ENCODE peak calls at places on chromosomes 4 and X, in four cellular contexts. E is T-helper 2 cell, A is brain microvascular endothelial cell, H is NCI-H460. M is an unnamed sample.

GRCh38 chr4:140861359-140862181 is 105.4 kb upstream of the TBC1D9 start:
- DNase-seq in H (peak; percentile 52), E (no peak), A (peak; percentile 89), M (peak; percentile 9)

GRCh38 chr4:20386906-20387305 is 135.2 kb downstream of the SLIT2 start:
- DNase-seq in A (no peak), E (no peak), H (no peak), M (no peak)

GRCh38 chr4:113556382-113557134 is 205.0 kb downstream of the CAMK2D start:
- DNase-seq in E (no peak), H (no peak), A (no peak), M (no peak)

GRCh38 chrX:22526339-22526738 is 253.6 kb downstream of the CBLL2 start:
- DNase-seq in E (no peak), H (peak; percentile 75), A (peak; percentile 62), M (no peak)

GRCh38 chrX:75784689-75785491 is at the start of gene MAGEE2:
- DNase-seq in H (no peak), E (no peak), A (no peak), M (no peak)

GRCh38 chrX:22748093-22748999 is 251.4 kb upstream of the DDX53 start:
- DNase-seq in E (no peak), A (peak; percentile 25), H (peak; percentile 42), M (no peak)

GRCh38 chr4:186058253-186058979 is 10.5 kb upstream of the TLR3 start:
- DNase-seq in A (no peak), E (no peak), H (no peak), M (no peak)

GRCh38 chrX:55342533-55343501 is 78.1 kb upstream of the PAGE3 start:
- DNase-seq in E (no peak), H (peak; percentile 25), A (no peak), M (peak; percentile 4)

M was measured in H54.